ENCODE peak calls at places on chromosome 1, in six cellular contexts. One of them, this sample, is unnamed.

GRCh38 chr1:165114022-165114888 is 242.3 kb downstream of the LMX1A start:
- DNase-seq in DMS 273 treated with DMSO at 0.1 percent for 48 hours: peak; percentile 14
- DNase-seq in HT1080: peak; percentile 46
- DNase-seq in cardiac muscle cell: peak; percentile 74
- DNase-seq in esophagus squamous epithelium: no peak
- DNase-seq in heart left ventricle: no peak
- DNase-seq in this sample: peak; percentile 51

GRCh38 chr1:111507411-111508201 is 4.2 kb upstream of the ADORA3 start:
- DNase-seq in esophagus squamous epithelium: peak; percentile 31
- DNase-seq in cardiac muscle cell: peak; percentile 76
- DNase-seq in heart left ventricle: peak; percentile 71
- DNase-seq in HT1080: peak; percentile 93
- DNase-seq in DMS 273 treated with DMSO at 0.1 percent for 48 hours: no peak
- DNase-seq in this sample: no peak

GRCh38 chr1:31198150-31198549 is 41.5 kb downstream of the NKAIN1 start:
- DNase-seq in cardiac muscle cell: no peak
- DNase-seq in heart left ventricle: no peak
- DNase-seq in HT1080: peak; percentile 36
- DNase-seq in esophagus squamous epithelium: no peak
- DNase-seq in DMS 273 treated with DMSO at 0.1 percent for 48 hours: no peak
- DNase-seq in this sample: no peak

GRCh38 chr1:150164224-150164623 is 14.5 kb downstream of the PLEKHO1 start:
- DNase-seq in esophagus squamous epithelium: no peak
- DNase-seq in DMS 273 treated with DMSO at 0.1 percent for 48 hours: no peak
- DNase-seq in heart left ventricle: no peak
- DNase-seq in cardiac muscle cell: no peak
- DNase-seq in HT1080: no peak
- DNase-seq in this sample: no peak

GRCh38 chr1:18645172-18646090 is 14.8 kb downstream of the PAX7 start:
- DNase-seq in HT1080: no peak
- DNase-seq in esophagus squamous epithelium: no peak
- DNase-seq in cardiac muscle cell: no peak
- DNase-seq in DMS 273 treated with DMSO at 0.1 percent for 48 hours: no peak
- DNase-seq in heart left ventricle: no peak
- DNase-seq in this sample: no peak

GRCh38 chr1:94542088-94542671 is 621 bp upstream of the F3 start:
- DNase-seq in heart left ventricle: peak; percentile 60
- DNase-seq in DMS 273 treated with DMSO at 0.1 percent for 48 hours: no peak
- DNase-seq in esophagus squamous epithelium: no peak
- DNase-seq in HT1080: peak; percentile 22
- DNase-seq in cardiac muscle cell: no peak
- DNase-seq in this sample: no peak

GRCh38 chr1:199084293-199084692 is 445.5 kb downstream of the PTPRC start:
- DNase-seq in HT1080: no peak
- DNase-seq in cardiac muscle cell: peak; percentile 1
- DNase-seq in DMS 273 treated with DMSO at 0.1 percent for 48 hours: peak; percentile 4
- DNase-seq in esophagus squamous epithelium: no peak
- DNase-seq in heart left ventricle: no peak
- DNase-seq in this sample: no peak

GRCh38 chr1:195105281-195105680 is 1503.0 kb downstream of the KCNT2 start:
- DNase-seq in HT1080: no peak
- DNase-seq in cardiac muscle cell: no peak
- DNase-seq in DMS 273 treated with DMSO at 0.1 percent for 48 hours: no peak
- DNase-seq in heart left ventricle: no peak
- DNase-seq in esophagus squamous epithelium: no peak
- DNase-seq in this sample: no peak

GRCh38 chr1:204989266-204990058 is 53.5 kb upstream of the CNTN2 start:
- DNase-seq in HT1080: peak; percentile 83
- DNase-seq in heart left ventricle: peak; percentile 65
- DNase-seq in esophagus squamous epithelium: no peak
- DNase-seq in DMS 273 treated with DMSO at 0.1 percent for 48 hours: peak; percentile 72
- DNase-seq in cardiac muscle cell: peak; percentile 83
- DNase-seq in this sample: peak; percentile 75

GRCh38 chr1:208420696-208421095 is 176.5 kb upstream of the PLXNA2 start:
- DNase-seq in HT1080: no peak
- DNase-seq in cardiac muscle cell: peak; percentile 38
- DNase-seq in DMS 273 treated with DMSO at 0.1 percent for 48 hours: no peak
- DNase-seq in esophagus squamous epithelium: no peak
- DNase-seq in heart left ventricle: no peak
- DNase-seq in this sample: no peak

GRCh38 chr1:30271401-30272287 is 451.7 kb downstream of the MATN1 start:
- DNase-seq in heart left ventricle: no peak
- DNase-seq in DMS 273 treated with DMSO at 0.1 percent for 48 hours: no peak
- DNase-seq in esophagus squamous epithelium: no peak
- DNase-seq in HT1080: no peak
- DNase-seq in cardiac muscle cell: no peak
- DNase-seq in this sample: no peak

GRCh38 chr1:2463396-2463795 is 12.7 kb upstream of the PLCH2 start:
- DNase-seq in DMS 273 treated with DMSO at 0.1 percent for 48 hours: no peak
- DNase-seq in esophagus squamous epithelium: no peak
- DNase-seq in cardiac muscle cell: no peak
- DNase-seq in HT1080: peak; percentile 29
- DNase-seq in heart left ventricle: no peak
- DNase-seq in this sample: no peak

GRCh38 chr1:60088620-60089155 is 15.1 kb upstream of the C1orf87 start:
- DNase-seq in heart left ventricle: no peak
- DNase-seq in esophagus squamous epithelium: no peak
- DNase-seq in cardiac muscle cell: no peak
- DNase-seq in DMS 273 treated with DMSO at 0.1 percent for 48 hours: no peak
- DNase-seq in HT1080: no peak
- DNase-seq in this sample: no peak

GRCh38 chr1:114610546-114611245 is 29.3 kb upstream of the BCAS2 start:
- DNase-seq in HT1080: peak; percentile 70
- DNase-seq in esophagus squamous epithelium: no peak
- DNase-seq in cardiac muscle cell: no peak
- DNase-seq in DMS 273 treated with DMSO at 0.1 percent for 48 hours: no peak
- DNase-seq in heart left ventricle: no peak
- DNase-seq in this sample: peak; percentile 39

GRCh38 chr1:180615493-180616290 is 16.1 kb upstream of the XPR1 start:
- DNase-seq in DMS 273 treated with DMSO at 0.1 percent for 48 hours: no peak
- DNase-seq in esophagus squamous epithelium: no peak
- DNase-seq in heart left ventricle: no peak
- DNase-seq in HT1080: peak; percentile 23
- DNase-seq in cardiac muscle cell: no peak
- DNase-seq in this sample: no peak

GRCh38 chr1:235060607-235061470 is 67.8 kb downstream of the TOMM20 start:
- DNase-seq in cardiac muscle cell: no peak
- DNase-seq in HT1080: no peak
- DNase-seq in esophagus squamous epithelium: no peak
- DNase-seq in heart left ventricle: no peak
- DNase-seq in DMS 273 treated with DMSO at 0.1 percent for 48 hours: no peak
- DNase-seq in this sample: peak; percentile 26

GRCh38 chr1:202844935-202845334 is 34.2 kb downstream of the PCAT6 start:
- DNase-seq in HT1080: no peak
- DNase-seq in heart left ventricle: no peak
- DNase-seq in cardiac muscle cell: no peak
- DNase-seq in esophagus squamous epithelium: no peak
- DNase-seq in DMS 273 treated with DMSO at 0.1 percent for 48 hours: no peak
- DNase-seq in this sample: no peak

GRCh38 chr1:182721525-182721924 is 37.1 kb upstream of the RGS8 start:
- DNase-seq in esophagus squamous epithelium: no peak
- DNase-seq in cardiac muscle cell: no peak
- DNase-seq in DMS 273 treated with DMSO at 0.1 percent for 48 hours: no peak
- DNase-seq in heart left ventricle: no peak
- DNase-seq in HT1080: no peak
- DNase-seq in this sample: no peak

GRCh38 chr1:1123581-1124507 is 8.0 kb upstream of the C1orf159 start:
- DNase-seq in esophagus squamous epithelium: no peak
- DNase-seq in HT1080: peak; percentile 46
- DNase-seq in heart left ventricle: no peak
- DNase-seq in DMS 273 treated with DMSO at 0.1 percent for 48 hours: no peak
- DNase-seq in cardiac muscle cell: no peak
- DNase-seq in this sample: no peak

GRCh38 chr1:94820918-94821317 is 761 bp downstream of the SLC44A3 start:
- DNase-seq in esophagus squamous epithelium: no peak
- DNase-seq in heart left ventricle: no peak
- DNase-seq in cardiac muscle cell: no peak
- DNase-seq in HT1080: no peak
- DNase-seq in DMS 273 treated with DMSO at 0.1 percent for 48 hours: no peak
- DNase-seq in this sample: no peak